ENCODE peak calls at places on chromosomes 2 and 18, in seven cellular contexts. One of them, this sample, is unnamed.

GRCh38 chr2:207683879-207684627 is 27.4 kb upstream of the CCNYL1 start:
- DNase-seq in pancreas: no peak
- DNase-seq in breast epithelium: no peak
- DNase-seq in H1: no peak
- DNase-seq in psoas muscle: no peak
- DNase-seq in CD8-positive, alpha-beta memory T cell: no peak
- DNase-seq in tibial nerve: no peak
- DNase-seq in this sample: no peak

GRCh38 chr2:187310696-187311095 is 137.4 kb downstream of the CALCRL start:
- DNase-seq in pancreas: no peak
- DNase-seq in breast epithelium: no peak
- DNase-seq in H1: no peak
- DNase-seq in psoas muscle: no peak
- DNase-seq in CD8-positive, alpha-beta memory T cell: no peak
- DNase-seq in tibial nerve: no peak
- DNase-seq in this sample: no peak

GRCh38 chr2:137937246-137937645 is 27.0 kb upstream of the HNMT start:
- DNase-seq in pancreas: no peak
- DNase-seq in breast epithelium: no peak
- DNase-seq in H1: no peak
- DNase-seq in psoas muscle: no peak
- DNase-seq in CD8-positive, alpha-beta memory T cell: no peak
- DNase-seq in tibial nerve: no peak
- DNase-seq in this sample: no peak

GRCh38 chr2:86019121-86019520 is 86.6 kb downstream of the POLR1A start:
- DNase-seq in pancreas: peak; percentile 31
- DNase-seq in breast epithelium: no peak
- DNase-seq in H1: no peak
- DNase-seq in psoas muscle: no peak
- DNase-seq in CD8-positive, alpha-beta memory T cell: no peak
- DNase-seq in tibial nerve: no peak
- DNase-seq in this sample: no peak

GRCh38 chr2:39991298-39991697 is 212.2 kb upstream of the THUMPD2 start:
- DNase-seq in pancreas: no peak
- DNase-seq in breast epithelium: no peak
- DNase-seq in H1: no peak
- DNase-seq in psoas muscle: no peak
- DNase-seq in CD8-positive, alpha-beta memory T cell: no peak
- DNase-seq in tibial nerve: no peak
- DNase-seq in this sample: no peak

GRCh38 chr18:57447154-57447621 is 12.0 kb downstream of the ONECUT2 start:
- DNase-seq in pancreas: peak; percentile 71
- DNase-seq in breast epithelium: no peak
- DNase-seq in H1: no peak
- DNase-seq in psoas muscle: no peak
- DNase-seq in CD8-positive, alpha-beta memory T cell: no peak
- DNase-seq in tibial nerve: no peak
- DNase-seq in this sample: no peak

GRCh38 chr2:58398406-58398805 is 157.3 kb upstream of the FANCL start:
- DNase-seq in pancreas: no peak
- DNase-seq in breast epithelium: no peak
- DNase-seq in H1: no peak
- DNase-seq in psoas muscle: no peak
- DNase-seq in CD8-positive, alpha-beta memory T cell: no peak
- DNase-seq in tibial nerve: no peak
- DNase-seq in this sample: no peak

GRCh38 chr2:467101-467500 is 179.2 kb upstream of the ALKAL2 start:
- DNase-seq in pancreas: no peak
- DNase-seq in breast epithelium: no peak
- DNase-seq in H1: no peak
- DNase-seq in psoas muscle: no peak
- DNase-seq in CD8-positive, alpha-beta memory T cell: no peak
- DNase-seq in tibial nerve: no peak
- DNase-seq in this sample: no peak

GRCh38 chr2:160646684-160647444 is 153.3 kb upstream of the RBMS1 start:
- DNase-seq in pancreas: no peak
- DNase-seq in breast epithelium: peak; percentile 66
- DNase-seq in H1: no peak
- DNase-seq in psoas muscle: no peak
- DNase-seq in CD8-positive, alpha-beta memory T cell: no peak
- DNase-seq in tibial nerve: no peak
- DNase-seq in this sample: no peak

GRCh38 chr2:20065885-20066602 is 14.6 kb upstream of the LAPTM4A start:
- DNase-seq in pancreas: peak; percentile 70
- DNase-seq in breast epithelium: peak; percentile 66
- DNase-seq in H1: no peak
- DNase-seq in psoas muscle: peak; percentile 70
- DNase-seq in CD8-positive, alpha-beta memory T cell: no peak
- DNase-seq in tibial nerve: peak; percentile 48
- DNase-seq in this sample: no peak

GRCh38 chr18:46477425-46478011 is 179.5 kb downstream of the LOXHD1 start:
- DNase-seq in pancreas: no peak
- DNase-seq in breast epithelium: no peak
- DNase-seq in H1: no peak
- DNase-seq in psoas muscle: no peak
- DNase-seq in CD8-positive, alpha-beta memory T cell: no peak
- DNase-seq in tibial nerve: no peak
- DNase-seq in this sample: no peak

GRCh38 chr2:230908595-230909191 is 16.3 kb downstream of the GPR55 start:
- DNase-seq in pancreas: peak; percentile 39
- DNase-seq in breast epithelium: peak; percentile 12
- DNase-seq in H1: no peak
- DNase-seq in psoas muscle: no peak
- DNase-seq in CD8-positive, alpha-beta memory T cell: no peak
- DNase-seq in tibial nerve: no peak
- DNase-seq in this sample: no peak

GRCh38 chr2:192604295-192604694 is 409.6 kb upstream of the TMEFF2 start:
- DNase-seq in pancreas: no peak
- DNase-seq in breast epithelium: no peak
- DNase-seq in H1: no peak
- DNase-seq in psoas muscle: no peak
- DNase-seq in CD8-positive, alpha-beta memory T cell: no peak
- DNase-seq in tibial nerve: no peak
- DNase-seq in this sample: peak; percentile 16

GRCh38 chr2:142875642-142876041 is 1.8 kb upstream of the KYNU start:
- DNase-seq in pancreas: no peak
- DNase-seq in breast epithelium: no peak
- DNase-seq in H1: no peak
- DNase-seq in psoas muscle: no peak
- DNase-seq in CD8-positive, alpha-beta memory T cell: no peak
- DNase-seq in tibial nerve: no peak
- DNase-seq in this sample: no peak

GRCh38 chr2:4992226-4992625 is 700.0 kb upstream of the SOX11 start:
- DNase-seq in pancreas: no peak
- DNase-seq in breast epithelium: no peak
- DNase-seq in H1: no peak
- DNase-seq in psoas muscle: no peak
- DNase-seq in CD8-positive, alpha-beta memory T cell: no peak
- DNase-seq in tibial nerve: no peak
- DNase-seq in this sample: no peak

GRCh38 chr2:228875152-228875875 is 395.8 kb downstream of the PID1 start:
- DNase-seq in pancreas: no peak
- DNase-seq in breast epithelium: no peak
- DNase-seq in H1: no peak
- DNase-seq in psoas muscle: no peak
- DNase-seq in CD8-positive, alpha-beta memory T cell: no peak
- DNase-seq in tibial nerve: no peak
- DNase-seq in this sample: no peak

GRCh38 chr2:240637901-240638175 is 12.6 kb downstream of the GPR35 start:
- DNase-seq in pancreas: no peak
- DNase-seq in breast epithelium: peak; percentile 36
- DNase-seq in H1: no peak
- DNase-seq in psoas muscle: no peak
- DNase-seq in CD8-positive, alpha-beta memory T cell: no peak
- DNase-seq in tibial nerve: no peak
- DNase-seq in this sample: no peak

GRCh38 chr2:235041221-235041917 is 89.6 kb downstream of the SH3BP4 start:
- DNase-seq in pancreas: peak; percentile 52
- DNase-seq in breast epithelium: no peak
- DNase-seq in H1: no peak
- DNase-seq in psoas muscle: no peak
- DNase-seq in CD8-positive, alpha-beta memory T cell: no peak
- DNase-seq in tibial nerve: no peak
- DNase-seq in this sample: no peak

GRCh38 chr2:11388262-11389047 is 44.0 kb upstream of the ROCK2 start:
- DNase-seq in pancreas: no peak
- DNase-seq in breast epithelium: no peak
- DNase-seq in H1: no peak
- DNase-seq in psoas muscle: no peak
- DNase-seq in CD8-positive, alpha-beta memory T cell: no peak
- DNase-seq in tibial nerve: no peak
- DNase-seq in this sample: no peak

GRCh38 chr2:64952113-64952895 is 36.9 kb upstream of the SLC1A4 start:
- DNase-seq in pancreas: no peak
- DNase-seq in breast epithelium: no peak
- DNase-seq in H1: no peak
- DNase-seq in psoas muscle: no peak
- DNase-seq in CD8-positive, alpha-beta memory T cell: no peak
- DNase-seq in tibial nerve: no peak
- DNase-seq in this sample: no peak

GRCh38 chr2:203670939-203671338 is 35.5 kb upstream of the CD28 start:
- DNase-seq in pancreas: no peak
- DNase-seq in breast epithelium: no peak
- DNase-seq in H1: no peak
- DNase-seq in psoas muscle: no peak
- DNase-seq in CD8-positive, alpha-beta memory T cell: no peak
- DNase-seq in tibial nerve: no peak
- DNase-seq in this sample: no peak

DNA sequence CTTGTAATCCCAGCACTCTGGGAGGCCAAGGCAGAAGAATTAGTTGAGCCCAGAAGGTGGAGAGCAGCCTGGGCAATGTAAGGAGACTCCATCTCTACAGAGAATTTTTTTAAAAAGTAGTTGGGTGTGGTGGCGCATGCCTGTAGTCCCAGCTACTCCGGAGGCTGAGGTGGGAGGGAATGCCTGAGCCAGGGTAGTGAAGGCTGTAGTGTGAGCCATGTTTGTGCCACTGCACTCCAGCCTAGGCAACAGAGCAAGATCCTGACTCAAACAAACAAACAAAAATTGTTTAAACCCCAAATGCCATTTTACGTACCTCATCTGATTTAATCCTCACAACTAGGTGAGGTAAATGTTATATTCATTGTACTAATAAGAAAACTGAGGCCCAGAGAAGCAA is 38.2 kb downstream of the LPIN2 start:
- DNase-seq in pancreas: no peak
- DNase-seq in breast epithelium: no peak
- DNase-seq in H1: no peak
- DNase-seq in psoas muscle: no peak
- DNase-seq in CD8-positive, alpha-beta memory T cell: no peak
- DNase-seq in tibial nerve: no peak
- DNase-seq in this sample: no peak
- H3K4me1 ChIP-seq in pancreas: peaks cover 71% of the 10 kb centered on the region
- H3K4me1 ChIP-seq in breast epithelium: no peaks in the 10 kb centered on the region
- H3K4me1 ChIP-seq in H1: no peaks in the 10 kb centered on the region
- H3K4me1 ChIP-seq in psoas muscle: peaks cover 3% of the 10 kb centered on the region
- H3K4me1 ChIP-seq in CD8-positive, alpha-beta memory T cell: peaks cover 94% of the 10 kb centered on the region
- H3K4me1 ChIP-seq in tibial nerve: peaks cover 45% of the 10 kb centered on the region
- H3K4me1 ChIP-seq in this sample: no peaks in the 10 kb centered on the region

GRCh38 chr2:9765611-9766531 is 77.4 kb upstream of the TAF1B start:
- DNase-seq in pancreas: no peak
- DNase-seq in breast epithelium: peak; percentile 39
- DNase-seq in H1: no peak
- DNase-seq in psoas muscle: no peak
- DNase-seq in CD8-positive, alpha-beta memory T cell: no peak
- DNase-seq in tibial nerve: no peak
- DNase-seq in this sample: no peak

GRCh38 chr2:9762941-9763340 is 80.3 kb upstream of the TAF1B start:
- DNase-seq in pancreas: no peak
- DNase-seq in breast epithelium: peak; percentile 30
- DNase-seq in H1: no peak
- DNase-seq in psoas muscle: no peak
- DNase-seq in CD8-positive, alpha-beta memory T cell: no peak
- DNase-seq in tibial nerve: no peak
- DNase-seq in this sample: no peak

GRCh38 chr2:9764153-9764778 is 79.0 kb upstream of the TAF1B start:
- DNase-seq in pancreas: no peak
- DNase-seq in breast epithelium: peak; percentile 25
- DNase-seq in H1: no peak
- DNase-seq in psoas muscle: no peak
- DNase-seq in CD8-positive, alpha-beta memory T cell: no peak
- DNase-seq in tibial nerve: no peak
- DNase-seq in this sample: no peak

GRCh38 chr2:9761547-9761946 is 81.7 kb upstream of the TAF1B start:
- DNase-seq in pancreas: no peak
- DNase-seq in breast epithelium: no peak
- DNase-seq in H1: no peak
- DNase-seq in psoas muscle: no peak
- DNase-seq in CD8-positive, alpha-beta memory T cell: no peak
- DNase-seq in tibial nerve: no peak
- DNase-seq in this sample: no peak

DNA sequence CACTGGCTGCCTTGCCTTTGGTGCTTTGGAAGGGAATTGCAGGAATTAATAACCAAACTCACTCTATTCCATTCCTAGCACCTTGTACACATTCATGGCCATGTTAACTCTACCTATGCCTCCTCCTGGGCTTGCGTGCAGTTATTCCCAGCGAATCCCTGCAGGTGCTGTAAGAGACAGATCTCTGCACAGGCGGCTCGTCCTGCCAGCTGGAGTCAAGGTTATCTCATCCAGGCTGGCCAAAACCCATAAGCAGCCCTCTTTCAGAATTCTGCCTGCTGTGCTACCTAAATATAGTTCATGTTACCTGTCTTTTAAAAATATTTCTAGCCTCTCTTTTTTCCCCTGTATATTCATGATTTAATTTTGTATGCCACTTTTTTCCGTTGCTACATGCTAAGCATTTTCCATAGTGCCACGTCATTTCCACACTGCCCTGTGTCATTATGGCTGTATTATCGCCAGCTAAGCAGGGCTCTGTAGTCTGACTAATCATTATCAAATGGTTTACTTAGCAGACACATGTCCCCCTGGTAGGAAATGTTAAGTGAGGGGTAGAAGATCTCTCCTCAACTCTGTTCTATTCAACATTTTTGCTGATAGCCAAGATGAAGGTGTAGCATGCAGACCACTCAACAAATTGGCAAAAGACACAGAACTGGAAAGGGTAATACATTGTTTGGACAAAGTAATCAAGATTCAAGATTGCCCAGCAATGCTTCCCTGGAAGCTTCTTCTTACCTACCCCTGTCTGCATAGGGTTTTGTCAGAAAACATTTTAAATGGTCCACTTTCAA is 79.7 kb upstream of the TAF1B start:
- DNase-seq in pancreas: no peak
- DNase-seq in breast epithelium: peak; percentile 7
- DNase-seq in H1: no peak
- DNase-seq in psoas muscle: no peak
- DNase-seq in CD8-positive, alpha-beta memory T cell: no peak
- DNase-seq in tibial nerve: no peak
- DNase-seq in this sample: no peak
- H3K4me3 ChIP-seq in pancreas: no peak overlapping the region
- H3K4me3 ChIP-seq in breast epithelium: no peak overlapping the region
- H3K4me3 ChIP-seq in H1: no peak overlapping the region
- H3K4me3 ChIP-seq in psoas muscle: no peak overlapping the region
- H3K4me3 ChIP-seq in CD8-positive, alpha-beta memory T cell: no peak overlapping the region
- H3K4me3 ChIP-seq in tibial nerve: no peak overlapping the region
- H3K4me3 ChIP-seq in this sample: no peak overlapping the region

GRCh38 chr2:109670556-109671411 is 56.6 kb downstream of the SOWAHC start:
- DNase-seq in pancreas: no peak
- DNase-seq in breast epithelium: no peak
- DNase-seq in H1: no peak
- DNase-seq in psoas muscle: no peak
- DNase-seq in CD8-positive, alpha-beta memory T cell: no peak
- DNase-seq in tibial nerve: no peak
- DNase-seq in this sample: no peak
- H3K36me3 ChIP-seq in pancreas: no peaks in the 10 kb centered on the region
- H3K36me3 ChIP-seq in breast epithelium: no peaks in the 10 kb centered on the region
- H3K36me3 ChIP-seq in H1: no peaks in the 10 kb centered on the region
- H3K36me3 ChIP-seq in psoas muscle: no peaks in the 10 kb centered on the region
- H3K36me3 ChIP-seq in CD8-positive, alpha-beta memory T cell: no peaks in the 10 kb centered on the region
- H3K36me3 ChIP-seq in tibial nerve: no peaks in the 10 kb centered on the region
- H3K36me3 ChIP-seq in this sample: no peaks in the 10 kb centered on the region

GRCh38 chr2:73982140-73982617 is 2.5 kb upstream of the TET3 start:
- DNase-seq in pancreas: no peak
- DNase-seq in breast epithelium: no peak
- DNase-seq in H1: no peak
- DNase-seq in psoas muscle: peak; percentile 41
- DNase-seq in CD8-positive, alpha-beta memory T cell: no peak
- DNase-seq in tibial nerve: no peak
- DNase-seq in this sample: no peak
- H3K4me1 ChIP-seq in pancreas: peaks cover 45% of the 10 kb centered on the region
- H3K4me1 ChIP-seq in breast epithelium: peaks cover 4% of the 10 kb centered on the region
- H3K4me1 ChIP-seq in H1: peaks cover 13% of the 10 kb centered on the region
- H3K4me1 ChIP-seq in psoas muscle: peaks cover 43% of the 10 kb centered on the region
- H3K4me1 ChIP-seq in CD8-positive, alpha-beta memory T cell: peaks cover 71% of the 10 kb centered on the region
- H3K4me1 ChIP-seq in tibial nerve: peaks cover 18% of the 10 kb centered on the region
- H3K4me1 ChIP-seq in this sample: peaks cover 6% of the 10 kb centered on the region